ENCODE peak calls at places on chromosome 5, in five cellular contexts. One of them, this sample, is unnamed.
A peak's percentile ranks its signal among the peaks of the same experiment; 100 is the strongest.

GRCh38 chr5:157162919-157163510 is 3.0 kb downstream of the GARIN3 start:
- DNase-seq in spleen: no peak
- DNase-seq in neural progenitor cell: no peak
- DNase-seq in right lobe of liver: no peak
- DNase-seq in HL-60: no peak
- DNase-seq in this sample: peak; percentile 70

GRCh38 chr5:43582082-43583005 is 20.6 kb upstream of the NNT start:
- DNase-seq in HL-60: no peak
- DNase-seq in right lobe of liver: no peak
- DNase-seq in spleen: no peak
- DNase-seq in neural progenitor cell: no peak
- DNase-seq in this sample: no peak

GRCh38 chr5:54480296-54480695 is 24.8 kb downstream of the HSPB3 start:
- DNase-seq in spleen: no peak
- DNase-seq in neural progenitor cell: no peak
- DNase-seq in right lobe of liver: no peak
- DNase-seq in HL-60: no peak
- DNase-seq in this sample: no peak

GRCh38 chr5:72194846-72195245 is 87.6 kb downstream of the MAP1B start:
- DNase-seq in HL-60: no peak
- DNase-seq in right lobe of liver: no peak
- DNase-seq in spleen: no peak
- DNase-seq in neural progenitor cell: no peak
- DNase-seq in this sample: no peak

GRCh38 chr5:23684103-23684502 is 176.7 kb downstream of the PRDM9 start:
- DNase-seq in HL-60: no peak
- DNase-seq in neural progenitor cell: peak; percentile 8
- DNase-seq in right lobe of liver: peak; percentile 65
- DNase-seq in spleen: no peak
- DNase-seq in this sample: no peak

GRCh38 chr5:585556-585955 is 26.6 kb upstream of the CEP72 start:
- DNase-seq in right lobe of liver: no peak
- DNase-seq in neural progenitor cell: no peak
- DNase-seq in HL-60: no peak
- DNase-seq in spleen: no peak
- DNase-seq in this sample: no peak

GRCh38 chr5:144133050-144133633 is 37.3 kb downstream of the YIPF5 start:
- DNase-seq in HL-60: no peak
- DNase-seq in spleen: no peak
- DNase-seq in right lobe of liver: no peak
- DNase-seq in neural progenitor cell: no peak
- DNase-seq in this sample: no peak

GRCh38 chr5:134245101-134245604 is 19.3 kb upstream of the PPP2CA start:
- DNase-seq in spleen: no peak
- DNase-seq in HL-60: no peak
- DNase-seq in neural progenitor cell: peak; percentile 63
- DNase-seq in right lobe of liver: no peak
- DNase-seq in this sample: no peak

GRCh38 chr5:88952344-88952743 is 69.4 kb upstream of the MEF2C start:
- DNase-seq in spleen: no peak
- DNase-seq in neural progenitor cell: peak; percentile 9
- DNase-seq in HL-60: no peak
- DNase-seq in right lobe of liver: no peak
- DNase-seq in this sample: no peak

GRCh38 chr5:31066655-31067328 is 126.7 kb upstream of the CDH6 start:
- DNase-seq in HL-60: no peak
- DNase-seq in right lobe of liver: no peak
- DNase-seq in spleen: no peak
- DNase-seq in neural progenitor cell: no peak
- DNase-seq in this sample: no peak

GRCh38 chr5:7361593-7361992 is 34.3 kb upstream of the ADCY2 start:
- DNase-seq in right lobe of liver: no peak
- DNase-seq in HL-60: no peak
- DNase-seq in spleen: no peak
- DNase-seq in neural progenitor cell: no peak
- DNase-seq in this sample: no peak

GRCh38 chr5:171321447-171321846 is 12.4 kb downstream of the TLX3 start:
- DNase-seq in HL-60: no peak
- DNase-seq in neural progenitor cell: peak; percentile 10
- DNase-seq in right lobe of liver: no peak
- DNase-seq in spleen: no peak
- DNase-seq in this sample: no peak
- H3K27me3 ChIP-seq in HL-60: peaks cover 61% of the 10 kb centered on the region
- H3K27me3 ChIP-seq in neural progenitor cell: peaks cover 100% of the 10 kb centered on the region
- H3K27me3 ChIP-seq in right lobe of liver: peaks cover 3% of the 10 kb centered on the region
- H3K27me3 ChIP-seq in spleen: peaks cover 100% of the 10 kb centered on the region
- H3K27me3 ChIP-seq in this sample: peaks cover 100% of the 10 kb centered on the region

GRCh38 chr5:180438785-180439780 is 55.1 kb upstream of the CNOT6 start:
- DNase-seq in right lobe of liver: no peak
- DNase-seq in neural progenitor cell: no peak
- DNase-seq in spleen: no peak
- DNase-seq in HL-60: no peak
- DNase-seq in this sample: no peak

GRCh38 chr5:180436936-180437335 is 57.2 kb upstream of the CNOT6 start:
- DNase-seq in neural progenitor cell: no peak
- DNase-seq in HL-60: no peak
- DNase-seq in right lobe of liver: no peak
- DNase-seq in spleen: no peak
- DNase-seq in this sample: no peak

GRCh38 chr5:180437336-180437735 is 56.8 kb upstream of the CNOT6 start:
- DNase-seq in HL-60: no peak
- DNase-seq in spleen: no peak
- DNase-seq in neural progenitor cell: no peak
- DNase-seq in right lobe of liver: no peak
- DNase-seq in this sample: no peak

GRCh38 chr5:180441577-180441976 is 52.6 kb upstream of the CNOT6 start:
- DNase-seq in right lobe of liver: no peak
- DNase-seq in neural progenitor cell: no peak
- DNase-seq in spleen: no peak
- DNase-seq in HL-60: no peak
- DNase-seq in this sample: peak; percentile 71

GRCh38 chr5:180439911-180440769 is 54.0 kb upstream of the CNOT6 start:
- DNase-seq in right lobe of liver: no peak
- DNase-seq in HL-60: no peak
- DNase-seq in spleen: no peak
- DNase-seq in neural progenitor cell: peak; percentile 51
- DNase-seq in this sample: no peak
- TF ChIP-seq CTCF in right lobe of liver: no peak
- TF ChIP-seq CTCF in HL-60: no peak
- TF ChIP-seq CTCF in spleen: no peak
- TF ChIP-seq CTCF in neural progenitor cell: peak; percentile 41
- TF ChIP-seq CTCF in this sample: no peak

GRCh38 chr5:158814521-158814920 is 285.2 kb downstream of the EBF1 start:
- DNase-seq in spleen: no peak
- DNase-seq in neural progenitor cell: no peak
- DNase-seq in right lobe of liver: no peak
- DNase-seq in HL-60: no peak
- DNase-seq in this sample: no peak
- H3K27me3 ChIP-seq in spleen: no peaks in the 10 kb centered on the region
- H3K27me3 ChIP-seq in neural progenitor cell: no peaks in the 10 kb centered on the region
- H3K27me3 ChIP-seq in right lobe of liver: no peaks in the 10 kb centered on the region
- H3K27me3 ChIP-seq in HL-60: peaks cover 3% of the 10 kb centered on the region
- H3K27me3 ChIP-seq in this sample: no peaks in the 10 kb centered on the region

GRCh38 chr5:10030219-10030831 is 219.4 kb downstream of the ATPSCKMT start:
- DNase-seq in HL-60: no peak
- DNase-seq in neural progenitor cell: peak; percentile 59
- DNase-seq in right lobe of liver: no peak
- DNase-seq in spleen: no peak
- DNase-seq in this sample: no peak
- TF ChIP-seq CTCF in HL-60: no peak
- TF ChIP-seq CTCF in neural progenitor cell: peak; percentile 68
- TF ChIP-seq CTCF in right lobe of liver: no peak
- TF ChIP-seq CTCF in spleen: no peak
- TF ChIP-seq CTCF in this sample: peak; percentile 28

DNA sequence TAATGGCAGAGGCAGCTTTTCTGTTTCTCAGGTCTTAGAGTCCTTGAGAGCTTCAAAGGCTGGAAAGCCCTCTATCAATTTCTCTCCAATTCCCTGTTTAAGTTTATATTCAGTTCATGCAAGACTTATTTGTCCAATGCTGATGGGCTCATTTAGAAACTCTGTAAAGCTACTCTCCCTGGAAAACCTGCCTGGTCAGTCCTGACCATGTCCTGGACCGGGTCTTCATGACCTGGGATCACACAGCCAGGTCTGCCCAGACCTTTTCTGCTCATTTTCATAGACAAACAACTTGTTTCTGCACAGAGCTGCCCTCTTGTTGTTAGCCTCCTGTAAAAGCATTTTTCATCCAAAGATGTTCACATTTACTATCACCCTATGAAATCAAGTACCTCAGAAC is 85.4 kb upstream of the TBCA start:
- DNase-seq in neural progenitor cell: no peak
- DNase-seq in HL-60: no peak
- DNase-seq in right lobe of liver: no peak
- DNase-seq in spleen: no peak
- DNase-seq in this sample: no peak
- H3K27me3 ChIP-seq in neural progenitor cell: peaks cover 86% of the 10 kb centered on the region
- H3K27me3 ChIP-seq in HL-60: no peaks in the 10 kb centered on the region
- H3K27me3 ChIP-seq in right lobe of liver: no peaks in the 10 kb centered on the region
- H3K27me3 ChIP-seq in spleen: no peaks in the 10 kb centered on the region
- H3K27me3 ChIP-seq in this sample: no peaks in the 10 kb centered on the region

GRCh38 chr5:59367791-59368394 is 525.6 kb downstream of the PDE4D start:
- DNase-seq in right lobe of liver: peak; percentile 54
- DNase-seq in spleen: no peak
- DNase-seq in HL-60: no peak
- DNase-seq in neural progenitor cell: peak; percentile 78
- DNase-seq in this sample: no peak
- TF ChIP-seq CTCF in right lobe of liver: peak; percentile 69
- TF ChIP-seq CTCF in spleen: peak; percentile 27
- TF ChIP-seq CTCF in HL-60: peak; percentile 34
- TF ChIP-seq CTCF in neural progenitor cell: peak; percentile 88
- TF ChIP-seq CTCF in this sample: peak; percentile 62